ENCODE peak calls at places on chromosomes 12 and 14, in four cellular contexts. Z, O, R and U are unnamed samples. For H3K4me1, the result is how much of the 10 kb centered on the place peaks cover.

GRCh38 chr12:6312529-6313325 is 2.2 kb downstream of the PLEKHG6 start:
- DNase-seq in Z (peak), O (peak), R (no peak), U (no peak)

GRCh38 chr12:42039146-42039545 is 105.5 kb downstream of the GXYLT1 start:
- DNase-seq in Z (no peak), O (no peak), R (no peak), U (no peak)

GRCh38 chr12:74021937-74022336 is 515.7 kb upstream of the ATXN7L3B start:
- DNase-seq in R (no peak), O (peak), Z (peak), U (no peak)

GRCh38 chr12:6343518-6343917 is 1.6 kb upstream of the TNFRSF1A start:
- DNase-seq in Z (no peak), R (no peak), O (no peak), U (no peak)

GRCh38 chr12:84817297-84817696 is 95.3 kb downstream of the SLC6A15 start:
- DNase-seq in Z (no peak), O (no peak), R (no peak), U (no peak)

GRCh38 chr12:53176750-53177149 is 3.8 kb upstream of the ZNF740 start:
- DNase-seq in Z (no peak), R (peak), O (no peak), U (no peak)

GRCh38 chr12:119668315-119668651 is 350 bp downstream of the PRKAB1 start:
- DNase-seq in Z (no peak), O (no peak), R (no peak), U (no peak)

GRCh38 chr14:100341301-100342031 is 18.3 kb downstream of the SLC25A47 start:
- DNase-seq in Z (peak), R (no peak), O (peak), U (no peak)

GRCh38 chr14:24262821-24263733 is at the start of gene TGM1:
- DNase-seq in O (no peak), R (no peak), Z (no peak), U (no peak)

GRCh38 chr14:92670177-92670576 is 78.2 kb downstream of the LGMN start:
- DNase-seq in O (no peak), R (no peak), Z (no peak), U (no peak)

GRCh38 chr12:77724367-77724957 is 106.2 kb upstream of the NAV3 start:
- DNase-seq in Z (no peak), O (peak), R (no peak), U (no peak)

GRCh38 chr12:67592228-67593011 is 56.1 kb upstream of the DYRK2 start:
- DNase-seq in O (peak), R (no peak), Z (no peak), U (no peak)

GRCh38 chr14:65098586-65098985 is 3.7 kb downstream of the MAX start:
- DNase-seq in O (no peak), Z (no peak), R (no peak), U (no peak)
- H3K4me1 ChIP-seq in O (under half), Z (half or more), R (under half), U (half or more)

GRCh38 chr12:50142993-50143392 is 24.2 kb downstream of the CERS5 start:
- DNase-seq in R (no peak), Z (no peak), O (no peak), U (no peak)
- TF ChIP-seq POLR2A in R (no peak), Z (no peak), O (no peak), U (no peak)

GRCh38 chr12:60842166-60842565 is 1246.3 kb downstream of the SLC16A7 start:
- DNase-seq in R (no peak), O (no peak), Z (no peak), U (no peak)
- H3K27ac ChIP-seq in R (no peak), O (no peak), Z (no peak), U (no peak)

DNA sequence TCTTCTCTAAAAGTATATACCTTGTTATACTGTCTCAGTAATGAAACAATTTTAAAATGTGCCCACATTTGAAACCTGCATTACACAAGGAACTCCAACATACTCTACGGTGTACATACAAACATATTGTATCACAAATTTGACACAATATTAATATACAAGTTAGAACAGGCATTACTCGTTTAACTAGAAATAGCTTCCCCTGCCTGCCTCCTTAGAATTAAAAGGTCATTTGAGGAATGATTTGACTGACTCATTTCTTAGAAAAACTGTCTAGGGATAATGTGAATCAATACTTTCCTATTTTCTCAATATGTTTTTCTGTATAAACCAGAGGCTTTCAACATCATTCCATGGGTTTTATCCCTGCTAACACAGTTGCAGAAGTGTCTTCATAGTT is 73.7 kb downstream of the STON2 start:
- DNase-seq in O (no peak), Z (no peak), R (no peak), U (no peak)
- H3K4me1 ChIP-seq in O (under half), Z (under half), R (under half), U (under half)

GRCh38 chr14:30558675-30559555 is at the start of gene G2E3:
- DNase-seq in O (peak), Z (peak), R (peak), U (peak)
- TF ChIP-seq POLR2A in O (peak), Z (no peak), R (peak), U (peak)

GRCh38 chr14:33716921-33717320 is 234.0 kb downstream of the EGLN3 start:
- DNase-seq in Z (no peak), R (no peak), O (no peak), U (no peak)
- H3K27ac ChIP-seq in Z (no peak), R (no peak), O (no peak), U (no peak)

GRCh38 chr14:55450539-55450938 is 10.1 kb upstream of the TBPL2 start:
- DNase-seq in R (no peak), O (no peak), Z (no peak), U (no peak)
- H3K4me1 ChIP-seq in R (under half), O (under half), Z (under half), U (under half)